ENCODE peak calls at places on chromosomes 1 and 21, in eight cellular contexts. Z is H54; X is endothelial cell; S is stimulated activated naive CD4-positive, alpha-beta T cell treated with Interleukin-2 at 50 U/mL for 16 hours; E is HFFc6; T is NCI-H1417; P is left ventricle myocardium inferior; R is CD4-positive, alpha-beta T cell. F is an unnamed sample.

GRCh38 chr1:228345201-228345930 is 61.3 kb downstream of the TRIM11 start:
- DNase-seq in Z (no peak), X (no peak), S (no peak), E (no peak), T (no peak), P (peak; percentile 11), R (no peak), F (no peak)

GRCh38 chr1:38787041-38787440 is 72.5 kb downstream of the RRAGC start:
- DNase-seq in Z (no peak), X (no peak), S (no peak), E (no peak), T (no peak), P (no peak), R (no peak), F (no peak)

GRCh38 chr1:224447251-224447650 is 12.7 kb upstream of the WDR26 start:
- DNase-seq in Z (peak; percentile 23), X (no peak), S (no peak), E (peak; percentile 56), T (no peak), P (peak; percentile 34), R (no peak), F (peak; percentile 43)

GRCh38 chr1:212529211-212529731 is 79.3 kb upstream of the ATF3 start:
- DNase-seq in Z (peak; percentile 23), X (no peak), S (no peak), E (peak; percentile 70), T (no peak), P (no peak), R (no peak), F (peak; percentile 51)

GRCh38 chr1:3161130-3161840 is 92.3 kb downstream of the PRDM16 start:
- DNase-seq in Z (no peak), X (no peak), S (no peak), E (no peak), T (no peak), P (no peak), R (no peak), F (no peak)

GRCh38 chr1:10610901-10611600 is 136.3 kb downstream of the PEX14 start:
- DNase-seq in Z (no peak), X (no peak), S (no peak), E (no peak), T (no peak), P (no peak), R (no peak), F (no peak)

GRCh38 chr21:44722701-44723100 is 11.3 kb upstream of the TSPEAR start:
- DNase-seq in Z (no peak), X (no peak), S (no peak), E (no peak), T (peak; percentile 86), P (no peak), R (no peak), F (no peak)

GRCh38 chr1:150544204-150544603 is 5.0 kb upstream of the ADAMTSL4 start:
- DNase-seq in Z (no peak), X (no peak), S (no peak), E (no peak), T (peak; percentile 65), P (no peak), R (no peak), F (no peak)

GRCh38 chr1:44118682-44119081 is at the start of gene KLF17:
- DNase-seq in Z (no peak), X (no peak), S (no peak), E (no peak), T (no peak), P (no peak), R (no peak), F (no peak)

GRCh38 chr1:55081188-55081904 is 42.0 kb downstream of the PCSK9 start:
- DNase-seq in Z (no peak), X (no peak), S (no peak), E (peak; percentile 36), T (no peak), P (no peak), R (no peak), F (no peak)

GRCh38 chr1:21874328-21874727 is 62.3 kb downstream of the LDLRAD2 start:
- DNase-seq in Z (no peak), X (no peak), S (no peak), E (no peak), T (peak; percentile 39), P (no peak), R (no peak), F (no peak)

GRCh38 chr1:5519366-5520135 is 472.7 kb downstream of the NPHP4 start:
- DNase-seq in Z (no peak), X (no peak), S (no peak), E (no peak), T (no peak), P (no peak), R (no peak), F (no peak)

F was measured in GM04503.